ENCODE peak calls at places on chromosomes 6 and 20, in nine cellular contexts. X is astrocyte, G is transverse colon, O is adrenal gland, U is choroid plexus epithelial cell, L is GM12865, B is fibroblast of the aortic adventitia, I is HL-60, R is mucosa of descending colon. D is an unnamed sample.

GRCh38 chr6:30826961-30827342 is 57.4 kb upstream of the DDR1 start:
- DNase-seq in X (no peak), G (peak; percentile 63), O (no peak), U (no peak), L (no peak), B (no peak), I (no peak), R (peak; percentile 55), D (no peak)

GRCh38 chr6:127971945-127972391 is 71.1 kb upstream of the THEMIS start:
- DNase-seq in X (peak; percentile 93), G (no peak), O (no peak), U (peak; percentile 91), L (peak; percentile 21), B (peak; percentile 71), I (no peak), R (peak; percentile 17), D (peak; percentile 32)

GRCh38 chr20:57586370-57586793 is 25.5 kb downstream of the PCK1 start:
- DNase-seq in X (no peak), G (peak; percentile 85), O (no peak), U (no peak), L (no peak), B (no peak), I (no peak), R (peak; percentile 87), D (no peak)

GRCh38 chr6:87788141-87788540 is 86.1 kb upstream of the AKIRIN2 start:
- DNase-seq in X (no peak), G (no peak), O (no peak), U (no peak), L (no peak), B (no peak), I (no peak), R (no peak), D (no peak)

GRCh38 chr20:23820493-23820892 is 6.0 kb downstream of the CST2 start:
- DNase-seq in X (no peak), G (no peak), O (no peak), U (peak; percentile 62), L (no peak), B (no peak), I (no peak), R (no peak), D (no peak)

GRCh38 chr20:41047279-41047974 is 18.8 kb downstream of the TOP1 start:
- DNase-seq in X (no peak), G (no peak), O (no peak), U (no peak), L (no peak), B (no peak), I (no peak), R (no peak), D (no peak)

GRCh38 chr20:52569201-52569600 is 377.6 kb upstream of the ZFP64 start:
- DNase-seq in X (peak; percentile 10), G (no peak), O (no peak), U (no peak), L (no peak), B (no peak), I (no peak), R (no peak), D (no peak)

GRCh38 chr20:38165089-38165965 is at the start of gene TGM2:
- DNase-seq in X (no peak), G (peak; percentile 85), O (peak; percentile 83), U (peak; percentile 77), L (peak; percentile 85), B (peak; percentile 65), I (peak; percentile 46), R (peak; percentile 73), D (peak; percentile 36)

GRCh38 chr6:138454976-138455706 is 44.2 kb downstream of the NHSL1 start:
- DNase-seq in X (peak; percentile 12), G (peak; percentile 85), O (no peak), U (peak; percentile 34), L (peak; percentile 61), B (peak; percentile 2), I (no peak), R (peak; percentile 76), D (no peak)

GRCh38 chr6:148559848-148560433 is 186.9 kb upstream of the UST start:
- DNase-seq in X (peak; percentile 20), G (peak; percentile 74), O (peak; percentile 74), U (peak; percentile 75), L (peak; percentile 68), B (peak; percentile 70), I (peak; percentile 36), R (peak; percentile 76), D (peak; percentile 16)

GRCh38 chr6:10733863-10734262 is 11.0 kb downstream of the TMEM14C start:
- DNase-seq in X (no peak), G (no peak), O (no peak), U (no peak), L (no peak), B (no peak), I (no peak), R (no peak), D (no peak)

GRCh38 chr6:139271056-139271455 is 20.7 kb downstream of the TXLNB start:
- DNase-seq in X (peak; percentile 95), G (peak; percentile 32), O (no peak), U (peak; percentile 52), L (peak; percentile 60), B (peak; percentile 40), I (no peak), R (no peak), D (no peak)

GRCh38 chr6:16432075-16433032 is 194.0 kb downstream of the GMPR start:
- DNase-seq in X (peak; percentile 62), G (no peak), O (peak; percentile 20), U (peak; percentile 89), L (peak; percentile 72), B (peak; percentile 92), I (no peak), R (no peak), D (no peak)

GRCh38 chr6:39725632-39725997 is 407 bp upstream of the KIF6 start:
- DNase-seq in X (no peak), G (no peak), O (no peak), U (no peak), L (no peak), B (no peak), I (no peak), R (no peak), D (no peak)

GRCh38 chr6:39166189-39166917 is 51.4 kb upstream of the SAYSD1 start:
- DNase-seq in X (peak; percentile 3), G (peak; percentile 84), O (peak; percentile 69), U (peak; percentile 69), L (peak; percentile 79), B (peak; percentile 40), I (peak; percentile 82), R (peak; percentile 90), D (peak; percentile 10)

GRCh38 chr20:44180814-44181213 is 6.2 kb downstream of the JPH2 start:
- DNase-seq in X (no peak), G (peak; percentile 34), O (no peak), U (peak; percentile 11), L (no peak), B (peak; percentile 61), I (no peak), R (peak; percentile 13), D (no peak)

GRCh38 chr6:1296542-1296941 is 15.4 kb upstream of the FOXQ1 start:
- DNase-seq in X (no peak), G (no peak), O (no peak), U (peak; percentile 47), L (no peak), B (peak; percentile 30), I (no peak), R (no peak), D (no peak)

GRCh38 chr20:1062334-1063015 is 55.9 kb upstream of the PSMF1 start:
- DNase-seq in X (no peak), G (peak; percentile 60), O (no peak), U (no peak), L (no peak), B (no peak), I (no peak), R (peak; percentile 66), D (no peak)

GRCh38 chr6:31651602-31652191 is 764 bp downstream of the BAG6 start:
- DNase-seq in X (peak; percentile 69), G (peak; percentile 80), O (peak; percentile 88), U (peak; percentile 79), L (peak; percentile 76), B (peak; percentile 77), I (peak; percentile 77), R (peak; percentile 83), D (peak; percentile 46)

GRCh38 chr20:17543531-17543961 is 12.4 kb upstream of the BFSP1 start:
- DNase-seq in X (peak; percentile 72), G (no peak), O (no peak), U (peak; percentile 94), L (no peak), B (peak; percentile 78), I (no peak), R (no peak), D (no peak)
- H3K4me3 ChIP-seq in X (peak overlapping the region; percentile 3), G (no peak overlapping the region), O (no peak overlapping the region), U (no peak overlapping the region), L (no peak overlapping the region), B (no peak overlapping the region), I (no peak overlapping the region), R (no peak overlapping the region), D (no peak overlapping the region)

GRCh38 chr6:44228433-44228832 is 5.0 kb downstream of the SLC29A1 start:
- DNase-seq in X (no peak), G (no peak), O (no peak), U (no peak), L (no peak), B (no peak), I (no peak), R (no peak), D (no peak)
- H3K4me3 ChIP-seq in X (no peak overlapping the region), G (no peak overlapping the region), O (no peak overlapping the region), U (no peak overlapping the region), L (no peak overlapping the region), B (no peak overlapping the region), I (no peak overlapping the region), R (no peak overlapping the region), D (no peak overlapping the region)

DNA sequence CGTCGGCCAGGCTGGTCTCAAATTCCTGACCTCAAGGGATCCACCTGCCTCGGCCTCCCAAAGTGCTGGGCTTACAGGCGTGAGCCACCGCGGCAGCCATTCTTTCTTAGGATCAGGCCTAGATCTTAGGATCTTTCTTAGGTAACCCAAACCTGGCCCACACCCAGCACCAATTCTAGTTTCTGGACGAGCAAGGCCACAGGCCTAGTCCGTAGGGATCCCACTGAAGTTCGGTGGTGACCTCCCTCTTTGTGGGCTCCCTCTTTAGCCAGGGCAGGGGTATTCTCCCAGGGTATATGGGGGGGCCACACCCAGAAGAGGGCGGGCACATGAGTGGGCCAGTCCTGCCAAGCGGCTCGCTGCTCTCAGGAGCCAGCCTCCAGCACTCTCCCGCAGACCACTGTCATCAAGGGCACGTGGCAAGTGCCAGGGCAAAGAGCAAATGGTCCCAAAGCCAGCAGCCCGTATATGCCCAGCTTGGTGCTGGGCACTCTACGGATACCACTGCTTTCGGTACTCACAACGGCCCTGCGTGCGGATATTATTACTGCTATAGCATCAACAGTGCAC is 6.5 kb downstream of the PXDC1 start:
- DNase-seq in X (no peak), G (no peak), O (no peak), U (no peak), L (no peak), B (no peak), I (no peak), R (no peak), D (no peak)
- H3K4me3 ChIP-seq in X (no peak overlapping the region), G (no peak overlapping the region), O (no peak overlapping the region), U (no peak overlapping the region), L (no peak overlapping the region), B (no peak overlapping the region), I (no peak overlapping the region), R (no peak overlapping the region), D (no peak overlapping the region)

DNA sequence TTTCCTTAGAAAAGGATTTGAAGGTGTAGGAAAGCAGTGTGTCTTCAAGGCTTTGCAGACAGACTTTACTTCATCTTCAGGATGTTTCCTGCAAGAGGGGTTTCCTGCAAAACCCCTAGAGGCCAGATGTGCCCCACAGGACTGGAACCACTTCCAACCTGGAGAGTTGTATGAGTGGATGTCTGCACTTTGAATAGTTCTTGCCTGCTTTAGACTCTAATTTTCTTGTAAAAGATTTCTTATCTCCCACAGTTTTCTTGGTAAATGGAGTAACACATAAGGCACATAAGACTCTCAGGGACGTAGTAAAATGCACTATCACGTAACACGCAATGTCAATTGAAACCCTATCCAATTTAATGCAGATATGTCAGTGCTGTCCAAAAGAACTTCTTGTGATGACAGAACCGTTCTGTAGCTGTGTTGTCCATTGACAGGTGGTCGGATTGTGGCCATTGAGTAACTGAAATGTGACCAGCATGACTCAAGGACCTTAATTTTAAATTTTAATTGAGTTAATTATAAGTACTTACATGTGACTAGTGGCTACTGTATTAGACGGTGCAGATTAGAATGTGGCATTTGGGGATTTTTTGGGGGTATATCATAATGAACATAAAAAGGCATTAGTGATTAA is 118.7 kb downstream of the JARID2 start:
- DNase-seq in X (no peak), G (no peak), O (no peak), U (no peak), L (no peak), B (no peak), I (no peak), R (no peak), D (no peak)
- H3K4me3 ChIP-seq in X (no peak overlapping the region), G (no peak overlapping the region), O (no peak overlapping the region), U (no peak overlapping the region), L (no peak overlapping the region), B (no peak overlapping the region), I (no peak overlapping the region), R (no peak overlapping the region), D (no peak overlapping the region)